ENCODE peak calls at places on chromosomes 2 and 18, in eight cellular contexts. V is IMR-90, I is HCT116, J is A549, D is K562, X is SK-N-SH, G is GM12878, C is HepG2. B is an unnamed sample.

GRCh38 chr2:19360266-19360665 is 1.8 kb upstream of the OSR1 start:
- DNase-seq in V (no peak), J (no peak), X (no peak), D (no peak), G (no peak), I (no peak), C (no peak), B (no peak)

GRCh38 chr18:29063346-29063745 is 886.4 kb upstream of the CDH2 start:
- DNase-seq in J (no peak), X (no peak), D (no peak), C (no peak), I (no peak), V (peak), G (no peak), B (no peak)

GRCh38 chr2:239394346-239394945 is 6.4 kb downstream of the HDAC4 start:
- DNase-seq in G (no peak), D (no peak), C (no peak), V (no peak), I (no peak), X (no peak), J (no peak), B (no peak)

GRCh38 chr2:120442923-120443571 is 97.1 kb downstream of the INHBB start:
- DNase-seq in C (no peak), V (no peak), D (peak), G (no peak), J (no peak), I (peak), X (no peak), B (peak)

GRCh38 chr18:3799515-3799914 is 349.5 kb downstream of the TGIF1 start:
- DNase-seq in C (no peak), J (no peak), V (peak), X (no peak), I (no peak), D (no peak), G (no peak), B (no peak)

GRCh38 chr2:61970807-61971556 is 65.5 kb downstream of the COMMD1 start:
- DNase-seq in G (no peak), D (no peak), C (no peak), X (no peak), I (no peak), V (no peak), J (no peak), B (no peak)

GRCh38 chr2:200383380-200384110 is 77.1 kb downstream of the SPATS2L start:
- DNase-seq in J (no peak), C (no peak), D (no peak), V (peak), X (no peak), G (peak), I (no peak), B (no peak)

GRCh38 chr2:131419447-131419846 is 55.5 kb upstream of the RAB6D start:
- DNase-seq in D (no peak), V (no peak), C (no peak), I (no peak), X (no peak), G (no peak), J (no peak), B (no peak)

GRCh38 chr18:50097702-50098101 is 97.2 kb downstream of the MYO5B start:
- DNase-seq in G (no peak), X (no peak), C (peak), J (no peak), I (peak), V (no peak), D (no peak), B (no peak)

GRCh38 chr2:165420231-165420630 is 49.3 kb upstream of the CSRNP3 start:
- DNase-seq in C (no peak), X (no peak), I (no peak), D (no peak), V (no peak), G (no peak), J (no peak), B (no peak)

GRCh38 chr18:26405190-26405781 is 143.1 kb downstream of the KCTD1 start:
- DNase-seq in D (no peak), I (peak), J (peak), V (peak), C (peak), X (peak), G (no peak), B (no peak)

GRCh38 chr18:79916128-79916494 is 35.3 kb downstream of the SLC66A2 start:
- DNase-seq in V (no peak), I (no peak), X (no peak), G (no peak), C (no peak), D (no peak), J (no peak), B (no peak)

GRCh38 chr2:232120911-232121310 is 159.4 kb downstream of the DIS3L2 start:
- DNase-seq in I (no peak), G (no peak), J (no peak), V (no peak), C (no peak), D (no peak), X (no peak), B (no peak)

GRCh38 chr2:68472796-68473414 is 5.5 kb downstream of the APLF start:
- DNase-seq in C (no peak), D (no peak), G (no peak), X (no peak), J (no peak), V (no peak), I (no peak), B (no peak)

GRCh38 chr2:219514196-219514761 is at the start of gene ASIC4:
- DNase-seq in I (no peak), V (peak), G (no peak), X (peak), C (no peak), D (peak), J (no peak), B (no peak)

GRCh38 chr2:65554765-65555561 is 122.6 kb upstream of the SPRED2 start:
- DNase-seq in I (no peak), G (peak), V (peak), C (no peak), X (no peak), D (peak), J (no peak), B (no peak)

GRCh38 chr2:221716434-221717303 is 144.6 kb upstream of the EPHA4 start:
- DNase-seq in D (no peak), X (no peak), J (peak), I (no peak), C (no peak), V (peak), G (no peak), B (no peak)

GRCh38 chr2:188601927-188602326 is 310.3 kb downstream of the GULP1 start:
- DNase-seq in C (no peak), D (no peak), X (no peak), I (no peak), G (no peak), V (peak), J (no peak), B (no peak)

GRCh38 chr2:43068730-43069517 is 157.5 kb downstream of the ZFP36L2 start:
- DNase-seq in J (no peak), C (no peak), G (no peak), V (no peak), D (no peak), I (no peak), X (peak), B (no peak)
- TF ChIP-seq RAD21 in J (no peak), C (no peak), G (no peak), V (no peak), D (no peak), I (no peak), X (no peak), B (no peak)

GRCh38 chr18:21680148-21680547 is 24.4 kb downstream of the ABHD3 start:
- DNase-seq in I (no peak), J (no peak), D (no peak), G (no peak), V (no peak), C (no peak), X (no peak), B (no peak)

GRCh38 chr18:21686282-21687105 is 18.1 kb downstream of the ABHD3 start:
- DNase-seq in J (no peak), C (peak), X (no peak), I (no peak), D (no peak), G (no peak), V (peak), B (no peak)

GRCh38 chr18:21678897-21679296 is 25.7 kb downstream of the ABHD3 start:
- DNase-seq in J (no peak), I (no peak), X (no peak), C (no peak), V (no peak), G (no peak), D (no peak), B (no peak)

GRCh38 chr18:21684731-21685130 is 19.8 kb downstream of the ABHD3 start:
- DNase-seq in V (no peak), G (peak), C (peak), D (no peak), I (no peak), J (no peak), X (no peak), B (no peak)

GRCh38 chr18:21682276-21683051 is 22.1 kb downstream of the ABHD3 start:
- DNase-seq in C (no peak), D (no peak), X (no peak), G (peak), I (no peak), V (peak), J (no peak), B (no peak)
- TF ChIP-seq RAD21 in C (no peak), D (no peak), X (no peak), G (no peak), I (no peak), V (no peak), J (no peak), B (no peak)

GRCh38 chr2:58010599-58010998 is 36.0 kb upstream of the VRK2 start:
- DNase-seq in C (peak), I (no peak), V (no peak), X (no peak), D (no peak), G (no peak), J (no peak), B (no peak)

GRCh38 chr2:58006952-58007284 is 39.7 kb upstream of the VRK2 start:
- DNase-seq in X (no peak), J (no peak), I (no peak), C (no peak), V (no peak), D (no peak), G (no peak), B (no peak)

DNA sequence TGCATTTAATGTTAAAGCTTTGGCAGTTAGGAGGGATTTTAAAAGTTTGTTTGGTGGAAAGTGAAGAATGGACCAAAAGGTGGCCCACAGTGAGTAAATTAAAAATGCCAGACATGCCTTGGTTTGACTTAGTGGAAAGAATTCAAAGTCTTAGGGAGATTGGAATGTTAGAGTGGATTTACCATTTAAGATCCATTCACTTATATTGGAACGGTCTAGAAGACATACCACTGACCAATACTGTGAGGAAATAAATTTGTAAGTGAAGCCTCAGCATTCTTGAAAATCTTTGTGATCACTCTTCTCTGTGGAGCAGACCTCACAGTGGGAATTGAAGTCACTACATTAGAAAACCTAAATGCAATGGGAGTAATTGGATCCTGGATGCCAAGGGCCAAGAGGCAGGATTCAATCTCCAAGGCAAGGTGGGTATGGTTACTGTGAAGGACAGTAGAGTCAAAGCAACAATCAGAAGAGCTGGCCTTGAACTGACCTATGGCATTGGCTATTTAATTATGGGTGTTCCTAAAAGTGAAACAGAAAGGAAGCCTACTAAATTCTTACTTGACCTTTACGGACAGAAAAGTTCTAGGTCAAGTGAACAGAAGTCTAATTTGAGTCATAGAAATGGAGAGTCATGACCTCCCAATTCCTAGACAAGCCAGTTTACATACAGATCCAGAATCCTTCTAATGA is 40.2 kb upstream of the VRK2 start:
- DNase-seq in G (no peak), X (no peak), V (no peak), C (no peak), J (no peak), I (no peak), D (no peak), B (no peak)
- TF ChIP-seq RAD21 in G (no peak), X (no peak), V (no peak), C (no peak), J (no peak), I (no peak), D (no peak), B (no peak)

GRCh38 chr2:151067658-151068369 is 193.8 kb downstream of the RBM43 start:
- DNase-seq in V (no peak), G (no peak), D (no peak), C (no peak), X (no peak), J (no peak), I (no peak), B (no peak)

GRCh38 chr2:151060334-151060733 is 201.3 kb downstream of the RBM43 start:
- DNase-seq in I (no peak), D (no peak), C (no peak), G (no peak), V (no peak), J (no peak), X (peak), B (no peak)

DNA sequence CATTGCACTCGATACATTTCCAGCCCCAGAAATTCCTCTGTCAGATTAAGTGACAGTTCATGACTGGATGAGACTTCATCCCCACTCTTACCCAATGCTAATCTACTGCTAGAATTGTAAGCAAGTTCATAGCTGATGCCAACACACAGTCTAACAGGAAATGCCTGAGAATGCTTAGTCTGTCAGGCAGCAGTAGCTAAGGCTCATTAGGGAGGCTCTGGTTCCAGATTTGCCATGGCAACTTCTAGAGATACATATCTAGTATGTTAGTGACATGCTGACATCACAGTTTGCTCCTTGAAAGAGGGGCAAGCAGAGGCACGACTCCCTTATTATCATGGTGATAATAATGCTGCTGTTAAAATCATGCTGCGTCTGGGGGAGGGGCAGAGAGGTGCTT is 198.4 kb downstream of the RBM43 start:
- DNase-seq in J (no peak), I (no peak), V (peak), D (no peak), C (no peak), G (no peak), X (peak), B (no peak)
- TF ChIP-seq RAD21 in J (no peak), I (no peak), V (no peak), D (no peak), C (no peak), G (no peak), X (peak), B (no peak)

DNA sequence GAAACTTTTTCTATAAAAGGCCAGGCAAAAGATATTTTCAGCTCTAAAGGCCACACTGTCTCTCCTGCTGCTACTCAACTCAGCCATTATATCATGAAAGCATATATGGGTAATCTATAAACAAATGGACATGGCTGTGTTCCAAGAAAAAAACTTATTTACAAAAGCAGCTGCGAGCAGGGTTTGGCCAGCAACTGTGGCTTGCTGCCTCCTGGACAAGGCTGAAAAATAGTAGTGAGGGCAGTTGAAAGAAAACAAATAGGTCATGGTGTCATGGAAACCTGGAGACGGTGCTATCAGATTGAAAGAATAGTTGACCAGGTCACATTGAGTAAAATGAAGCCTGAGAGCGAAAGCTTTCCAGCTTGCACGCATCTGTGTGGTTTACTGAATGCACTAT is 89.2 kb upstream of the LRATD1 start:
- DNase-seq in C (no peak), V (peak), I (no peak), X (no peak), G (no peak), J (no peak), D (no peak), B (no peak)
- TF ChIP-seq RAD21 in C (no peak), V (no peak), I (no peak), X (no peak), G (no peak), J (no peak), D (no peak), B (no peak)

GRCh38 chr18:58894937-58895336 is 30.3 kb downstream of the ZNF532 start:
- DNase-seq in X (no peak), I (no peak), G (no peak), D (no peak), J (no peak), V (no peak), C (no peak), B (no peak)

GRCh38 chr18:58896734-58897508 is 32.2 kb downstream of the ZNF532 start:
- DNase-seq in J (no peak), V (no peak), C (no peak), G (no peak), D (no peak), X (no peak), I (no peak), B (no peak)

GRCh38 chr18:58897994-58898393 is 33.3 kb downstream of the ZNF532 start:
- DNase-seq in D (no peak), X (no peak), C (no peak), I (no peak), G (no peak), J (no peak), V (no peak), B (no peak)

GRCh38 chr18:58895385-58895784 is 30.7 kb downstream of the ZNF532 start:
- DNase-seq in V (no peak), C (no peak), D (no peak), J (no peak), X (no peak), G (no peak), I (no peak), B (no peak)

GRCh38 chr18:58896268-58896667 is 31.6 kb downstream of the ZNF532 start:
- DNase-seq in J (no peak), D (no peak), C (no peak), G (peak), X (no peak), I (no peak), V (no peak), B (no peak)
- TF ChIP-seq RAD21 in J (no peak), D (no peak), C (no peak), G (no peak), X (no peak), I (no peak), V (no peak), B (no peak)

GRCh38 chr2:63660060-63660459 is 71.3 kb downstream of the MDH1 start:
- DNase-seq in G (no peak), D (no peak), I (no peak), J (no peak), V (no peak), C (no peak), X (no peak), B (no peak)

GRCh38 chr2:63651361-63651760 is 62.6 kb downstream of the MDH1 start:
- DNase-seq in I (no peak), C (no peak), J (no peak), G (no peak), D (no peak), X (no peak), V (no peak), B (no peak)

GRCh38 chr2:63652063-63652985 is 63.6 kb downstream of the MDH1 start:
- DNase-seq in D (no peak), V (no peak), I (no peak), C (no peak), G (no peak), J (no peak), X (no peak), B (no peak)

GRCh38 chr2:63658176-63658968 is 69.6 kb downstream of the MDH1 start:
- DNase-seq in D (no peak), X (no peak), C (no peak), J (no peak), V (peak), I (no peak), G (no peak), B (no peak)

GRCh38 chr2:63654959-63655358 is 66.2 kb downstream of the MDH1 start:
- DNase-seq in J (no peak), V (no peak), X (no peak), D (no peak), C (no peak), I (no peak), G (peak), B (no peak)
- TF ChIP-seq RAD21 in J (no peak), V (no peak), X (no peak), D (no peak), C (no peak), I (no peak), G (no peak), B (no peak)

DNA sequence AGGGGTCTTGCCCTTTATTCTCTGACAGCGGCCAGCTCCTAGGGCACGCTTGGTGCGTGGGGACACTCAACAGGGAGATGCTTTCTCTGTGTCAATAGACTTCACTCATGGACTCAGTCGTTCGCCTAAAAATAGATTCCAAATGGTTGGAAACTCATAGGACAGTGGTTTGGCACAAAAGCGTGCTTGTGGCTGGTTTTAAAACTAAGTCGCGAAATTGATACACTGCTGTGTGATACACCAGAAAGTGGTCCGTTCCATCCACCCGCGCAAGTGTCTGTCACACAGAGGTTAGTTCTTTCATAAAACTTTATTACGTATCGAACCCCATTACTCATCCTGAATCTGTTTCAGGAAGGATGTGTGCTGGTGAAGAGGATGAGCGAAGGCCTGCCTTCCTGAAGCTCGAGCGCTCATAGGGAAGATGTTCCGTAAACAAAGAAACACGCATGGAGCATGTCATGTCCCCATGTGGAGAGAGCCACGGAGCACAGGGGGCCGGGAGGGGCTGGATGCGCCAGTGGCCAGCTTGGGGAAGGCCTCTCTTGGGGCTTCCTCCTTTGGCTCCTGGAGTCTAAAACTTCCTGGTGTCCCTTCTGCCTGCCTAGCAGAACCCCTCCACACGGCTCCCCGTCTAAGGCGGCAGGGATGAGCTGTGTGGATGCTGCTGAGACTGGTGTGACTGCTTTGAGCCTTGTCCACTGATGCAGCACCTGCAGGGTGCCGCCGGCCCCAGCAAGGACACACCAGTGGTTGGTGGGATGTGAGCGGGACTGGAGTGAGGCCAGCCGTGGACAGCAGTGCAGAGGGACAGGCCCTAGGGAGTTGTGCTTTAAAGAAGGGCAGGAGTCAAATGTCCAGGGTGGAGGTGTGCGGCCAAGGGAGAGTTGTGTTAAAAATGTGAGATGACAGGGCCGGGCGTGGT is 207.2 kb downstream of the GBX2 start:
- DNase-seq in I (no peak), G (no peak), V (no peak), X (no peak), J (no peak), D (no peak), C (no peak), B (no peak)
- TF ChIP-seq RAD21 in I (no peak), G (no peak), V (no peak), X (no peak), J (no peak), D (no peak), C (no peak), B (no peak)

B was measured in H1.